ENCODE peak calls at places on chromosomes 5 and 9, in four cellular contexts. E, U, M and N are unnamed samples.

GRCh38 chr5:150215978-150216944 is 26.4 kb downstream of the SLC6A7 start:
- DNase-seq in E (no peak), U (no peak), M (no peak), N (no peak)

GRCh38 chr9:94860678-94861588 is 134.4 kb downstream of the AOPEP start:
- DNase-seq in E (no peak), U (no peak), M (no peak), N (no peak)

GRCh38 chr9:89497181-89497963 is 541 bp downstream of the SEMA4D start:
- DNase-seq in E (peak; percentile 88), U (peak; percentile 24), M (peak; percentile 61), N (no peak)

GRCh38 chr5:65198777-65199120 is 283.0 kb downstream of the ADAMTS6 start:
- DNase-seq in E (no peak), U (peak; percentile 33), M (no peak), N (no peak)

GRCh38 chr5:104297076-104297475 is 734.5 kb upstream of the NUDT12 start:
- DNase-seq in E (no peak), U (no peak), M (no peak), N (no peak)

GRCh38 chr9:117046666-117047327 is 359.7 kb downstream of the TRIM32 start:
- DNase-seq in E (no peak), U (no peak), M (no peak), N (no peak)

GRCh38 chr9:99845063-99845462 is 23.4 kb downstream of the NR4A3 start:
- DNase-seq in E (no peak), U (no peak), M (no peak), N (no peak)

GRCh38 chr5:177099422-177100093 is 12.8 kb downstream of the FGFR4 start:
- DNase-seq in E (no peak), U (no peak), M (no peak), N (no peak)

GRCh38 chr9:114202849-114203248 is 47.5 kb downstream of the COL27A1 start:
- DNase-seq in E (no peak), U (no peak), M (no peak), N (no peak)

GRCh38 chr9:34686231-34686630 is 4.8 kb downstream of the CCL19 start:
- DNase-seq in E (no peak), U (no peak), M (no peak), N (no peak)

GRCh38 chr5:65928341-65928752 is 2.0 kb downstream of the ERBIN start:
- DNase-seq in E (no peak), U (no peak), M (no peak), N (no peak)

GRCh38 chr5:95697781-95698681 is 15.2 kb upstream of the SPATA9 start:
- DNase-seq in E (no peak), U (no peak), M (no peak), N (no peak)

GRCh38 chr5:135436856-135437795 is 10.0 kb downstream of the DCANP1 start:
- DNase-seq in E (no peak), U (no peak), M (no peak), N (peak; percentile 16)

GRCh38 chr5:60829490-60830266 is 14.4 kb downstream of the ELOVL7 start:
- DNase-seq in E (no peak), U (no peak), M (no peak), N (no peak)

GRCh38 chr9:93681316-93682154 is 105.2 kb downstream of the PHF2 start:
- DNase-seq in E (peak; percentile 48), U (no peak), M (peak; percentile 7), N (no peak)

GRCh38 chr9:38196721-38197120 is 127.7 kb upstream of the SHB start:
- DNase-seq in E (no peak), U (no peak), M (no peak), N (peak; percentile 59)

GRCh38 chr9:70411141-70411929 is 3.1 kb downstream of the KLF9 start:
- DNase-seq in E (no peak), U (no peak), M (peak; percentile 94), N (no peak)

GRCh38 chr9:75826292-75826691 is 64.2 kb upstream of the PCSK5 start:
- DNase-seq in E (no peak), U (no peak), M (no peak), N (no peak)

GRCh38 chr5:59428391-59428790 is 465.1 kb downstream of the PDE4D start:
- DNase-seq in E (no peak), U (no peak), M (no peak), N (no peak)

GRCh38 chr9:23467276-23467675 is 358.8 kb downstream of the ELAVL2 start:
- DNase-seq in E (no peak), U (no peak), M (no peak), N (no peak)

GRCh38 chr5:172943906-172944305 is 15.3 kb upstream of the RPL26L1 start:
- DNase-seq in E (no peak), U (no peak), M (no peak), N (no peak)

DNA sequence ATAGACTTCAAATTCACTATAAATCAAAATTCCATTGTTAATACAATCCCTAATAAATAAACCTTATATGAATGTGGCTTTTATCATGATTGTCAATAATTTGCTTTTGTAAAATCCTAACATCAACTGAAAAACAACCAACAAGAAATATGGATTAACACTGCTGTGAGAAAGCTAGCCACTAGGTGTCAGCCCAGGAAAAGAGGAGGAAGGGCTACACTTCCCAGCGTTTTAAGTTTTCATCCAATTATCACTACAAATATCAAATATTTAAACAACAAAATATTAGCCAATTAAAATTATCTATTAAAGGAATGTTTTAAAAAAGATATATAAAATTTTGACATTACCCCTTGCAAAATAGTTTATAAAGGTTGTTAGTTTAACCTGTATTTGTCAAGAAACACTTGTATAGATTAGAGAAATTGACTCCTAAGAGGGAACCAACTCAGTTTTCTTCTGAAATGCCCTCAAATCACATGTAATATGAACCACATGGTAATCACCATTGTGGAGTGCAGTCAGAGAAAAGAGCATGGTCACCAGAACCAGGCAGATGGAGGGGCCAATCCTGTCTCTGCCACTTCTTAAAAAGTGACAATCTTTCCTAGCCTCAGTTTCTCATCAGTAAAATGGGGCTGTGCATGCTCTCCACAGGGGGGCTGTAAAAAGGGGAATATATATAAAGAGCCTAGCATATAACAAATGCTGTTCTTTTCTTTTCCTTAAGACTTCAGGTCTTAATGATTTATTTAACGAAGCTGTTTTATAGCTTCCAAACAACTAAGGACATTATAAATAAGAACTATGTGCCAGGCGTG is 188.2 kb downstream of the CRB2 start:
- DNase-seq in E (no peak), U (peak; percentile 33), M (no peak), N (no peak)
- TF ChIP-seq POLR2A in E (no peak), U (no peak), M (no peak), N (no peak)

DNA sequence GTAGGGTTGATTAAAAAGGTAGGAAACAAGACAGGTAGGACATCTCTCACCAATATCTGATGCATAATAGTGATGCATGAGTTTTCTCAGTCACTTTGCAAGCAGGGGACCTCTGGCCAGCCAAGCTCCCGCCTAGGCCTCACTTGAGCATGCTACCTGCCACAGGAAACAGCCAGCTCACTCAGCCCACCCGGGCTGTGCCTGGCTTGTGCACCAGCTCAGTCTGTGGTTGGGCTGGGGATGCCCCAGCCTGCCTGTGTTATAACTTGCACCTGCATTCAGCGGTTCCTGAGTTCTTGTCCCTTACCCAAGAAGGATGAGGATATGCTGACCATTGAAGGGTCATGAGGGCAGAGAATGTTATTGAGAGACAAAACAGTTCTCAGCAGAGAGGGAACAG is 172.8 kb upstream of the PLCXD3 start:
- DNase-seq in E (peak; percentile 29), U (no peak), M (no peak), N (no peak)
- H3K4me3 ChIP-seq in E (no peak overlapping the region), U (no peak overlapping the region), M (no peak overlapping the region), N (no peak overlapping the region)

GRCh38 chr9:72364679-72365524 is at the start of gene ZFAND5:
- DNase-seq in E (peak; percentile 99), U (peak; percentile 94), M (peak; percentile 99), N (peak; percentile 99)
- TF ChIP-seq POLR2A in E (peak; percentile 99), U (peak; percentile 95), M (peak; percentile 100), N (peak; percentile 98)

GRCh38 chr9:106038266-106039001 is 344.1 kb downstream of the TMEM38B start:
- DNase-seq in E (no peak), U (no peak), M (no peak), N (no peak)
- H3K4me3 ChIP-seq in E (no peak overlapping the region), U (no peak overlapping the region), M (no peak overlapping the region), N (no peak overlapping the region)

DNA sequence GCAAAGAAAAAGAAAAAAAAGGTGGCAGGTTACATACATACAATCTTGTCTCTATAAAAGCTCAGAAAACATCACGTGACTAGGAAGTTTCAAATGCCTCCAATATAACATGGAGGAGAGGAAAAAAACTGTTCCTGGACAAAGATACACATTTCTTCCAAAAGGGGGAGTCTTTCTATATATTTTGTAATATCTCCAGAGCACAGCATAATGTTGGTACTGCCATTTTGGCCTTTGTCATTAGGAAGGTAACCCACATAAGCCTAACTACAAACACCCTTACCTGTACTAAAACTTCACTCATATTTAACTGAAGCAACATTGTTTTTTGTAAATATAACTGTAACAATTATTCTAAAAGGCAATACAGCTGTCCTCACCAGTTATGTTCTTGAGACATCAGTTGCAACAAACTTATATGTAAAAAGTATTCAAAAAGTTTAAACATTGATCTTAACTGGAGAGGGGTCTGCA is 1.2 kb upstream of the BTF3 start:
- DNase-seq in E (no peak), U (peak; percentile 80), M (no peak), N (no peak)
- TF ChIP-seq POLR2A in E (no peak), U (no peak), M (no peak), N (no peak)

GRCh38 chr5:180353963-180354574 is 933 bp upstream of the GFPT2 start:
- DNase-seq in E (no peak), U (no peak), M (no peak), N (no peak)
- H3K4me3 ChIP-seq in E (no peak overlapping the region), U (peak overlapping the region; percentile 93), M (peak overlapping the region; percentile 60), N (peak overlapping the region; percentile 75)

GRCh38 chr9:79129865-79130480 is 441.8 kb upstream of the TLE4 start:
- DNase-seq in E (no peak), U (peak; percentile 26), M (no peak), N (peak; percentile 24)
- TF ChIP-seq POLR2A in E (no peak), U (no peak), M (no peak), N (no peak)

GRCh38 chr5:140925806-140926205 is 293 bp upstream of the PCDHAC1 start:
- DNase-seq in E (no peak), U (no peak), M (no peak), N (no peak)
- H3K4me3 ChIP-seq in E (peak overlapping the region; percentile 10), U (peak overlapping the region; percentile 53), M (peak overlapping the region; percentile 46), N (peak overlapping the region; percentile 63)